ENCODE peak calls at places on chromosomes 16 and 17, in four cellular contexts. P is pancreas, J is cardiac muscle cell, C is PC-3. X is an unnamed sample.

GRCh38 chr17:10313037-10313672 is 59.7 kb downstream of the MYH13 start:
- DNase-seq in P (no peak), J (no peak), C (no peak), X (no peak)

GRCh38 chr16:71479420-71479819 is 9.7 kb downstream of the ZNF19 start:
- DNase-seq in P (no peak), J (peak; percentile 32), C (peak; percentile 30), X (peak; percentile 11)

GRCh38 chr16:19135201-19135838 is 21.6 kb downstream of the ITPRIPL2 start:
- DNase-seq in P (no peak), J (no peak), C (no peak), X (no peak)

GRCh38 chr17:35175638-35176415 is 18.4 kb downstream of the SLC35G3 start:
- DNase-seq in P (no peak), J (no peak), C (no peak), X (no peak)

GRCh38 chr17:28488884-28489276 is 15.4 kb downstream of the SLC13A2 start:
- DNase-seq in P (no peak), J (no peak), C (no peak), X (no peak)

GRCh38 chr16:73173396-73173795 is 125.5 kb upstream of the ZFHX3 start:
- DNase-seq in P (no peak), J (no peak), C (no peak), X (no peak)

GRCh38 chr17:1275962-1276736 is 3.3 kb upstream of the TRARG1 start:
- DNase-seq in P (peak; percentile 85), J (peak; percentile 83), C (peak; percentile 50), X (peak; percentile 35)

GRCh38 chr17:66964083-66964771 is at the start of gene CACNG4:
- DNase-seq in P (no peak), J (peak; percentile 31), C (no peak), X (no peak)

GRCh38 chr16:61149709-61150108 is 886.5 kb downstream of the CDH8 start:
- DNase-seq in P (no peak), J (no peak), C (no peak), X (no peak)

GRCh38 chr17:38326996-38327792 is 16.6 kb downstream of the GPR179 start:
- DNase-seq in P (no peak), J (no peak), C (no peak), X (no peak)

GRCh38 chr17:30290696-30291570 is 811 bp downstream of the BLMH start:
- DNase-seq in P (peak; percentile 77), J (peak; percentile 58), C (peak; percentile 58), X (no peak)

GRCh38 chr16:24309222-24309905 is 53.2 kb downstream of the CACNG3 start:
- DNase-seq in P (peak; percentile 74), J (no peak), C (peak; percentile 77), X (no peak)

GRCh38 chr17:45573915-45574314 is 83.4 kb upstream of the PLEKHM1 start:
- DNase-seq in P (no peak), J (no peak), C (no peak), X (no peak)

GRCh38 chr16:11104168-11105037 is 151.6 kb downstream of the SOCS1 start:
- DNase-seq in P (no peak), J (peak; percentile 28), C (no peak), X (no peak)

GRCh38 chr17:83173997-83174858 is 94.8 kb downstream of the METRNL start:
- DNase-seq in P (no peak), J (peak; percentile 6), C (peak; percentile 19), X (peak; percentile 32)

GRCh38 chr17:36808181-36808661 is 129.1 kb upstream of the LHX1 start:
- DNase-seq in P (peak; percentile 65), J (peak; percentile 68), C (no peak), X (no peak)

GRCh38 chr16:89123001-89123830 is 29.6 kb downstream of the ACSF3 start:
- DNase-seq in P (peak; percentile 46), J (no peak), C (no peak), X (no peak)

GRCh38 chr16:54526087-54526486 is 239.5 kb upstream of the IRX3 start:
- DNase-seq in P (no peak), J (no peak), C (no peak), X (no peak)

GRCh38 chr16:80993293-80993691 is 13.4 kb downstream of the CMC2 start:
- DNase-seq in P (no peak), J (peak; percentile 73), C (no peak), X (no peak)

GRCh38 chr16:85412911-85413520 is 200.1 kb upstream of the GSE1 start:
- DNase-seq in P (peak; percentile 43), J (no peak), C (no peak), X (peak; percentile 43)

GRCh38 chr16:22007509-22008214 is at the start of gene MOSMO:
- DNase-seq in P (peak; percentile 89), J (peak; percentile 90), C (peak; percentile 62), X (peak; percentile 89)

GRCh38 chr17:45784583-45785372 is 658 bp downstream of the CRHR1 start:
- DNase-seq in P (peak; percentile 74), J (peak; percentile 47), C (peak; percentile 32), X (no peak)

GRCh38 chr17:19370493-19370960 is 7.8 kb upstream of the MAPK7 start:
- DNase-seq in P (peak; percentile 43), J (no peak), C (no peak), X (no peak)

GRCh38 chr17:32235588-32235987 is 30.0 kb upstream of the RHBDL3 start:
- DNase-seq in P (no peak), J (no peak), C (no peak), X (no peak)

DNA sequence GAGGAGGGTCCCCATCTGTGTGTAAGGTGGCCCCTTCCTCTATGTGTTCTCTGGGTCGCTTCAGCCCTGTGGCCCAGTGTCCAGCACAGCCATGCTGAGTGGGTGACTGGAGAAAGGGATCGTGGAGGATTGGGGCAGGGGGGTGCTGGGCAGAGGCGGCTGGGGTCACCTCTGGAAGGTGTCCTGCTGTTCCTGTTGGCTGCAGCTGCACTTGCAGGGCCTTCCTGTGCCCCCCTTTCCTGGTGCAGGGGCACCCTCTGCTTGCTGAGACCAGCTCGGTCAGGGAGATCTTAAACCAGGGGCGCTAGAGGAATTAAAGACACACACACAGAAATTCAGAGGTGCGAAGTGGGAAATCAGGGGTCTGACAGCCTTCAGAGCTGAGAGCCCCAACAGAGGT is 11.1 kb downstream of the IL32 start:
- DNase-seq in P (no peak), J (no peak), C (no peak), X (no peak)
- TF ChIP-seq CTCF in P (no peak), J (no peak), C (no peak), X (no peak)

GRCh38 chr17:71163813-71164122 is 957.1 kb upstream of the SOX9 start:
- DNase-seq in P (no peak), J (no peak), C (no peak), X (no peak)
- H3K4me3 ChIP-seq in P (peak overlapping the region; percentile 3), J (no peak overlapping the region), C (no peak overlapping the region), X (no peak overlapping the region)

GRCh38 chr17:17774009-17774881 is 62.5 kb downstream of the SREBF1 start:
- DNase-seq in P (no peak), J (no peak), C (peak; percentile 65), X (no peak)
- TF ChIP-seq CTCF in P (no peak), J (peak; percentile 32), C (peak; percentile 78), X (peak; percentile 26)

GRCh38 chr17:49656247-49656646 is 21.6 kb downstream of the SPOP start:
- DNase-seq in P (no peak), J (no peak), C (no peak), X (no peak)
- H3K4me3 ChIP-seq in P (no peak overlapping the region), J (no peak overlapping the region), C (no peak overlapping the region), X (no peak overlapping the region)

GRCh38 chr16:87555647-87556046 is 46.7 kb upstream of the JPH3 start:
- DNase-seq in P (no peak), J (no peak), C (no peak), X (no peak)
- TF ChIP-seq CTCF in P (no peak), J (no peak), C (no peak), X (no peak)

GRCh38 chr17:77285594-77286390 is 145.0 kb downstream of the SEC14L1 start:
- DNase-seq in P (peak; percentile 66), J (no peak), C (peak; percentile 97), X (no peak)

GRCh38 chr17:77286641-77287431 is 146.1 kb downstream of the SEC14L1 start:
- DNase-seq in P (peak; percentile 83), J (no peak), C (peak; percentile 99), X (no peak)

GRCh38 chr17:77287432-77288068 is 146.8 kb downstream of the SEC14L1 start:
- DNase-seq in P (peak; percentile 69), J (peak; percentile 84), C (peak; percentile 98), X (no peak)

GRCh38 chr17:77286391-77286640 is 145.5 kb downstream of the SEC14L1 start:
- DNase-seq in P (no peak), J (no peak), C (no peak), X (no peak)

DNA sequence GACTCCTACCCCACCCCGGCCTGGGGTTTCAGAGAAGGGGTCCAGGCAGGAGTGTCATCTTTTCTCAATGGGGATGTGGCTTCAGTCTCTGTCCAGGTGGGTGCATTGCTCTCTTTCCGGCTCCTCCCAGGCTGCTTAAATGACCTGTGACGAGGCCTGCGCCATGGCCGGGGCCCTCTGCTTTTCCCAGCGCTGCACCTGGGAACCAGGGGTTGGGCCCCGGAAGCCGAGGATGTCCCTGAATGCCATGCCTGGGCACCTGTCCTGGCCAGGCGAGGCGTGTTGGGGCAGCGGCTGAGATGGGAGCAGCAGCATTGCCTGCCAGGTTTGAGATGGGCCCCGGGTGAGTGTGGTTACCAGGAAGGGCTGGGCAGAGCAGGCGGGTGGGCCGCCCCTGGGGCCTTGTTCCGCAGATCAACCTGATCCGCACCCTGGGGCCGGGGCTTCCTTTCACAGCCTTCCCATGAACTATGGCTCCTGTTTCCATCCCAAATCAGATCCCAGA is 147.4 kb downstream of the SEC14L1 start:
- DNase-seq in P (peak; percentile 67), J (no peak), C (peak; percentile 22), X (no peak)
- H3K4me3 ChIP-seq in P (no peak overlapping the region), J (no peak overlapping the region), C (peak overlapping the region; percentile 72), X (no peak overlapping the region)

GRCh38 chr16:83418565-83418964 is 389.2 kb upstream of the HSBP1 start:
- DNase-seq in P (no peak), J (no peak), C (no peak), X (no peak)
- TF ChIP-seq CTCF in P (no peak), J (no peak), C (no peak), X (no peak)